ENCODE peak calls at places on chromosomes 12 and 14, in four cellular contexts. One of them, this sample, is unnamed.

GRCh38 chr12:123934016-123934620 is 38.5 kb downstream of the CCDC92 start:
- DNase-seq in OCI-LY7: peak; percentile 16
- DNase-seq in MM.1S: no peak
- DNase-seq in astrocyte of the spinal cord: no peak
- DNase-seq in this sample: no peak

GRCh38 chr12:57459750-57460400 is at the start of gene GLI1:
- DNase-seq in astrocyte of the spinal cord: no peak
- DNase-seq in OCI-LY7: no peak
- DNase-seq in MM.1S: no peak
- DNase-seq in this sample: peak; percentile 69

GRCh38 chr14:68619805-68620574 is 172.9 kb downstream of the ZFP36L1 start:
- DNase-seq in astrocyte of the spinal cord: no peak
- DNase-seq in OCI-LY7: no peak
- DNase-seq in MM.1S: no peak
- DNase-seq in this sample: no peak

GRCh38 chr12:11832100-11832499 is 182.6 kb downstream of the ETV6 start:
- DNase-seq in astrocyte of the spinal cord: no peak
- DNase-seq in OCI-LY7: no peak
- DNase-seq in MM.1S: no peak
- DNase-seq in this sample: no peak

GRCh38 chr14:103517626-103518415 is 4.8 kb downstream of the CKB start:
- DNase-seq in astrocyte of the spinal cord: no peak
- DNase-seq in OCI-LY7: no peak
- DNase-seq in MM.1S: no peak
- DNase-seq in this sample: no peak

GRCh38 chr12:52022841-52023181 is 16.1 kb downstream of the TAMALIN start:
- DNase-seq in OCI-LY7: no peak
- DNase-seq in MM.1S: no peak
- DNase-seq in astrocyte of the spinal cord: no peak
- DNase-seq in this sample: no peak

GRCh38 chr14:26841920-26842741 is 244.3 kb upstream of the NOVA1 start:
- DNase-seq in OCI-LY7: no peak
- DNase-seq in astrocyte of the spinal cord: peak; percentile 96
- DNase-seq in MM.1S: no peak
- DNase-seq in this sample: no peak

GRCh38 chr14:105818712-105819005 is 292.3 kb downstream of the TMEM121 start:
- DNase-seq in MM.1S: no peak
- DNase-seq in astrocyte of the spinal cord: no peak
- DNase-seq in OCI-LY7: peak; percentile 85
- DNase-seq in this sample: peak; percentile 41

GRCh38 chr12:123942277-123942653 is 30.4 kb downstream of the CCDC92 start:
- DNase-seq in astrocyte of the spinal cord: peak; percentile 86
- DNase-seq in MM.1S: no peak
- DNase-seq in OCI-LY7: no peak
- DNase-seq in this sample: no peak

GRCh38 chr14:63891148-63891964 is 38.6 kb downstream of the SYNE2 start:
- DNase-seq in MM.1S: no peak
- DNase-seq in astrocyte of the spinal cord: no peak
- DNase-seq in OCI-LY7: no peak
- DNase-seq in this sample: no peak

GRCh38 chr12:130826151-130826801 is 12.8 kb downstream of the STX2 start:
- DNase-seq in OCI-LY7: peak; percentile 39
- DNase-seq in MM.1S: no peak
- DNase-seq in astrocyte of the spinal cord: peak; percentile 39
- DNase-seq in this sample: peak; percentile 66

GRCh38 chr12:122126342-122126635 is 47.7 kb downstream of the IL31 start:
- DNase-seq in astrocyte of the spinal cord: no peak
- DNase-seq in OCI-LY7: no peak
- DNase-seq in MM.1S: no peak
- DNase-seq in this sample: no peak

GRCh38 chr12:66744956-66745383 is 66.1 kb upstream of the GRIP1 start:
- DNase-seq in MM.1S: no peak
- DNase-seq in OCI-LY7: no peak
- DNase-seq in astrocyte of the spinal cord: no peak
- DNase-seq in this sample: no peak

GRCh38 chr14:60093088-60093487 is 1.4 kb downstream of the PCNX4 start:
- DNase-seq in MM.1S: no peak
- DNase-seq in astrocyte of the spinal cord: no peak
- DNase-seq in OCI-LY7: no peak
- DNase-seq in this sample: no peak

GRCh38 chr12:51218607-51219161 is 822 bp upstream of the POU6F1 start:
- DNase-seq in OCI-LY7: no peak
- DNase-seq in astrocyte of the spinal cord: no peak
- DNase-seq in MM.1S: no peak
- DNase-seq in this sample: no peak

GRCh38 chr12:100991059-100991562 is 196.5 kb downstream of the ANO4 start:
- DNase-seq in MM.1S: no peak
- DNase-seq in OCI-LY7: no peak
- DNase-seq in astrocyte of the spinal cord: no peak
- DNase-seq in this sample: no peak

GRCh38 chr12:91959220-91959619 is 186.4 kb downstream of the BTG1 start:
- DNase-seq in MM.1S: no peak
- DNase-seq in astrocyte of the spinal cord: no peak
- DNase-seq in OCI-LY7: no peak
- DNase-seq in this sample: no peak

GRCh38 chr14:24734917-24735500 is 101.0 kb upstream of the GZMB start:
- DNase-seq in OCI-LY7: peak; percentile 63
- DNase-seq in MM.1S: peak; percentile 36
- DNase-seq in astrocyte of the spinal cord: peak; percentile 52
- DNase-seq in this sample: peak; percentile 30

GRCh38 chr14:41609704-41610183 is 3.1 kb downstream of the LRFN5 start:
- DNase-seq in OCI-LY7: no peak
- DNase-seq in MM.1S: no peak
- DNase-seq in astrocyte of the spinal cord: peak; percentile 70
- DNase-seq in this sample: no peak

GRCh38 chr12:109621864-109622485 is 48.4 kb downstream of the MVK start:
- DNase-seq in astrocyte of the spinal cord: no peak
- DNase-seq in OCI-LY7: no peak
- DNase-seq in MM.1S: no peak
- DNase-seq in this sample: no peak

GRCh38 chr14:71524321-71524982 is 407.8 kb upstream of the RGS6 start:
- DNase-seq in OCI-LY7: peak; percentile 9
- DNase-seq in astrocyte of the spinal cord: no peak
- DNase-seq in MM.1S: no peak
- DNase-seq in this sample: peak; percentile 41

GRCh38 chr14:91987192-91987591 is 39.7 kb upstream of the FBLN5 start:
- DNase-seq in MM.1S: no peak
- DNase-seq in OCI-LY7: no peak
- DNase-seq in astrocyte of the spinal cord: no peak
- DNase-seq in this sample: no peak

GRCh38 chr14:57061009-57061711 is 207.5 kb downstream of the EXOC5 start:
- DNase-seq in astrocyte of the spinal cord: no peak
- DNase-seq in MM.1S: peak; percentile 21
- DNase-seq in OCI-LY7: no peak
- DNase-seq in this sample: no peak

GRCh38 chr12:29024117-29024516 is 125.0 kb upstream of the FAR2 start:
- DNase-seq in astrocyte of the spinal cord: no peak
- DNase-seq in MM.1S: no peak
- DNase-seq in OCI-LY7: no peak
- DNase-seq in this sample: no peak
- TF ChIP-seq CTCF in astrocyte of the spinal cord: no peak
- TF ChIP-seq CTCF in MM.1S: peak; percentile 22
- TF ChIP-seq CTCF in OCI-LY7: peak; percentile 56
- TF ChIP-seq CTCF in this sample: no peak

GRCh38 chr14:93973607-93974006 is 2.8 kb downstream of the ASB2 start:
- DNase-seq in astrocyte of the spinal cord: no peak
- DNase-seq in OCI-LY7: no peak
- DNase-seq in MM.1S: no peak
- DNase-seq in this sample: no peak

GRCh38 chr14:93974299-93974698 is 2.1 kb downstream of the ASB2 start:
- DNase-seq in astrocyte of the spinal cord: no peak
- DNase-seq in OCI-LY7: no peak
- DNase-seq in MM.1S: no peak
- DNase-seq in this sample: no peak

GRCh38 chr14:93975791-93976476 is 436 bp downstream of the ASB2 start:
- DNase-seq in MM.1S: peak; percentile 77
- DNase-seq in OCI-LY7: peak; percentile 71
- DNase-seq in astrocyte of the spinal cord: no peak
- DNase-seq in this sample: peak; percentile 84

GRCh38 chr14:93976477-93977057 is at the start of gene ASB2:
- DNase-seq in OCI-LY7: peak; percentile 46
- DNase-seq in MM.1S: peak; percentile 40
- DNase-seq in astrocyte of the spinal cord: no peak
- DNase-seq in this sample: peak; percentile 64

GRCh38 chr14:93974833-93975232 is 1.5 kb downstream of the ASB2 start:
- DNase-seq in astrocyte of the spinal cord: no peak
- DNase-seq in OCI-LY7: no peak
- DNase-seq in MM.1S: no peak
- DNase-seq in this sample: no peak
- TF ChIP-seq CTCF in astrocyte of the spinal cord: no peak
- TF ChIP-seq CTCF in OCI-LY7: no peak
- TF ChIP-seq CTCF in MM.1S: no peak
- TF ChIP-seq CTCF in this sample: no peak

GRCh38 chr14:102506599-102506871 is 3.0 kb downstream of the ANKRD9 start:
- DNase-seq in MM.1S: no peak
- DNase-seq in OCI-LY7: no peak
- DNase-seq in astrocyte of the spinal cord: no peak
- DNase-seq in this sample: no peak

GRCh38 chr14:102508774-102509743 is 517 bp downstream of the ANKRD9 start:
- DNase-seq in MM.1S: no peak
- DNase-seq in OCI-LY7: no peak
- DNase-seq in astrocyte of the spinal cord: peak; percentile 22
- DNase-seq in this sample: no peak

GRCh38 chr14:102508410-102508773 is 1.2 kb downstream of the ANKRD9 start:
- DNase-seq in MM.1S: no peak
- DNase-seq in astrocyte of the spinal cord: no peak
- DNase-seq in OCI-LY7: no peak
- DNase-seq in this sample: no peak

GRCh38 chr14:102507026-102507860 is 2.3 kb downstream of the ANKRD9 start:
- DNase-seq in astrocyte of the spinal cord: no peak
- DNase-seq in MM.1S: no peak
- DNase-seq in OCI-LY7: no peak
- DNase-seq in this sample: no peak

GRCh38 chr14:102507891-102508312 is 1.7 kb downstream of the ANKRD9 start:
- DNase-seq in MM.1S: no peak
- DNase-seq in OCI-LY7: no peak
- DNase-seq in astrocyte of the spinal cord: no peak
- DNase-seq in this sample: no peak
- TF ChIP-seq CTCF in MM.1S: no peak
- TF ChIP-seq CTCF in OCI-LY7: no peak
- TF ChIP-seq CTCF in astrocyte of the spinal cord: peak; percentile 6
- TF ChIP-seq CTCF in this sample: no peak

DNA sequence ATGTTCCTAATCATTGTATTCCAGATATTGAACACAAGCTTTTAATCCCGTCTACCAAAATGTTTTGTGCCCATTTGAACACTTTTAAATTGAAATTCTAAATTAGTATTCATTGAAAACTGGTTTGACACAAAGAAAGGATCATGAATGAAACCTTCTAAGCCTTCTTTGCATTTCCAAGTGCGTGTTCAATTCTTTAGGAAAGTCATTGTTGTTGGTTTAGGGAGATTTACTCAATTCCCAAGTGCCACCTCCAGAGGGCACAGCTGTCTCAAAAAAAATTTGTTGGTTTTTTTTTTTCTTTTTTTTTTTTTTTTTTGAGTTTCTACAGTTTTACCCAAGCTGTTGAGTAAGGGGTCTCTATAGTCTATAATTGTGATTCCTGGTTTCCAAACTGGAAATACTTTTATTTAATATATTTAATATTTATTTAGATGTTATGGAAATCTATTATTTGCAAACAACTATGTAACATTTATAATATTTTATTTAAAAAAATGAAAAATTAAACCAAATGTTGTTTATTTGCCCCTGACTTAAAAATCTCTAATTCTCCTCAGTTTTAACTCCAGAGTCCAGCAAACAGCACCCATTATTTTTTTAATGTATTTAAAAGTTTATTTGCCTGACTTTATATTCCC is 79.9 kb downstream of the NEDD1 start:
- DNase-seq in OCI-LY7: peak; percentile 56
- DNase-seq in MM.1S: peak; percentile 34
- DNase-seq in astrocyte of the spinal cord: peak; percentile 41
- DNase-seq in this sample: peak; percentile 40
- TF ChIP-seq CTCF in OCI-LY7: peak; percentile 83
- TF ChIP-seq CTCF in MM.1S: peak; percentile 54
- TF ChIP-seq CTCF in astrocyte of the spinal cord: peak; percentile 66
- TF ChIP-seq CTCF in this sample: peak; percentile 38

GRCh38 chr12:98741229-98741614 is 96.1 kb downstream of the APAF1 start:
- DNase-seq in MM.1S: no peak
- DNase-seq in astrocyte of the spinal cord: no peak
- DNase-seq in OCI-LY7: no peak
- DNase-seq in this sample: no peak

GRCh38 chr12:98743362-98743953 is 98.4 kb downstream of the APAF1 start:
- DNase-seq in MM.1S: no peak
- DNase-seq in OCI-LY7: peak; percentile 16
- DNase-seq in astrocyte of the spinal cord: no peak
- DNase-seq in this sample: peak; percentile 47

GRCh38 chr12:98740751-98741150 is 95.7 kb downstream of the APAF1 start:
- DNase-seq in astrocyte of the spinal cord: no peak
- DNase-seq in OCI-LY7: no peak
- DNase-seq in MM.1S: no peak
- DNase-seq in this sample: no peak

GRCh38 chr12:98744692-98745091 is 99.6 kb downstream of the APAF1 start:
- DNase-seq in OCI-LY7: no peak
- DNase-seq in MM.1S: peak; percentile 75
- DNase-seq in astrocyte of the spinal cord: no peak
- DNase-seq in this sample: no peak

GRCh38 chr12:98741615-98742265 is 96.7 kb downstream of the APAF1 start:
- DNase-seq in OCI-LY7: no peak
- DNase-seq in astrocyte of the spinal cord: no peak
- DNase-seq in MM.1S: no peak
- DNase-seq in this sample: no peak
- TF ChIP-seq CTCF in OCI-LY7: no peak
- TF ChIP-seq CTCF in astrocyte of the spinal cord: no peak
- TF ChIP-seq CTCF in MM.1S: no peak
- TF ChIP-seq CTCF in this sample: no peak

DNA sequence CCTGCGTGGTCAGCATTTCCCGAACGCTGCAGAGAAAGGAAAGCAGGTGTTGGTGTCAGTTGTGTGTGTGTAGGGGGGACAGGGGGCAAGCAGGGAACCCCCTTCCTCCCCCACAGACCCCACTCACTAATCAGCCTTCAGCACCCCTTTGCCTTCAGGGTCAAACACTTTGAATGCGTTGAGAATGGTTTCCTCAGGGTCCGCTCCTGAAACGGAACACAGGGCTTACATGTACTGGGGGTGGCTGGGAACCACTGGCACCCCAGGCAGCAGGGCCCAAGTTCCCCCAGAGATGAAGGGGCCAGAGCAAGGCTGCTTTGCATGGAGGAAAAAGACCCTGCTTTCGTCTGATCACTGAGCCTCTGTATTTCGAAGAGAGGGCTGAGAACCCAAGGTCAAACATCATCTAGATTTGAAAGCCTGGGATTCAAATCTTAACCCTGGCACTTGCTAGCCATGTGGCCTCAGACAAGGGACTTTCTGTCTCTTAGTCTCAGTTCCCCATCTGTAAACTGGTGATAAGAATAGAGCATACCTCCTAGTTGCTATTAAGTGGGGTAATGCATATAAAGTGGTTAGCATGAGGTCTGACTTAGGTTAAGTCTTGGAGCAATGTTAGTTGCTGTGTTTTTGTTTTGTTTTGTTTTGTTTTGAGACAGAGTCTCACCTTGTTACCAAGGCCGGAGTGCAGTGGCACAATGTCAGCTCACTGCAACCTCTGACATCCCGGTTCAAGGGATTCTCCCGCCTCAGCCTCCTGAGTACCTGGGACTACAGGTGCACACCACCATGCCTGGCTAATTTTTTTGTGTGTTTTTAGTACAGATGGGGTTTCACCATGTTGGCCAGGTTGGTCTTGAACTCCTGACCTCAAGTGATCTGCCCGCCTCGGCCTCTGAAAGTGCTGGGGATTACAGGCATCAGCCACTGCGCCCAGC is 7.0 kb downstream of the MYL2 start:
- DNase-seq in MM.1S: peak; percentile 60
- DNase-seq in astrocyte of the spinal cord: no peak
- DNase-seq in OCI-LY7: peak; percentile 89
- DNase-seq in this sample: peak; percentile 82
- TF ChIP-seq CTCF in MM.1S: no peak
- TF ChIP-seq CTCF in astrocyte of the spinal cord: no peak
- TF ChIP-seq CTCF in OCI-LY7: no peak
- TF ChIP-seq CTCF in this sample: no peak

This sample was measured in GM13976.